ENCODE peak calls at places on chromosomes 1 and 21, in six cellular contexts. One of them, this sample, is unnamed. For H3K4me1 and H3K9me3, the result is how much of the 10 kb centered on the place peaks cover.

GRCh38 chr1:200139661-200140250 is 112.2 kb downstream of the NR5A2 start:
- DNase-seq in K562: peak
- DNase-seq in HCT116: peak
- DNase-seq in hepatocyte: peak
- DNase-seq in fibroblast of lung: peak
- DNase-seq in neural progenitor cell: peak
- DNase-seq in this sample: peak

GRCh38 chr1:219442575-219442974 is 170.3 kb downstream of the ZC3H11B start:
- DNase-seq in K562: no peak
- DNase-seq in neural progenitor cell: no peak
- DNase-seq in fibroblast of lung: peak
- DNase-seq in HCT116: peak
- DNase-seq in hepatocyte: no peak
- DNase-seq in this sample: peak

GRCh38 chr21:44865561-44866280 is 7.8 kb downstream of the PTTG1IP start:
- DNase-seq in neural progenitor cell: no peak
- DNase-seq in K562: no peak
- DNase-seq in HCT116: no peak
- DNase-seq in hepatocyte: peak
- DNase-seq in fibroblast of lung: no peak
- DNase-seq in this sample: no peak

GRCh38 chr1:206935491-206936067 is 10.7 kb downstream of the PIGR start:
- DNase-seq in HCT116: no peak
- DNase-seq in K562: peak
- DNase-seq in neural progenitor cell: peak
- DNase-seq in hepatocyte: peak
- DNase-seq in fibroblast of lung: no peak
- DNase-seq in this sample: peak

GRCh38 chr21:43659136-43660000 is at the start of the genes HSF2BP and RRP1B:
- DNase-seq in neural progenitor cell: peak
- DNase-seq in fibroblast of lung: peak
- DNase-seq in hepatocyte: peak
- DNase-seq in HCT116: peak
- DNase-seq in K562: peak
- DNase-seq in this sample: peak

GRCh38 chr1:51312718-51313117 is 17.6 kb downstream of the TTC39A start:
- DNase-seq in HCT116: no peak
- DNase-seq in fibroblast of lung: no peak
- DNase-seq in neural progenitor cell: no peak
- DNase-seq in K562: no peak
- DNase-seq in hepatocyte: no peak
- DNase-seq in this sample: no peak

GRCh38 chr1:79323240-79324025 is 316.9 kb upstream of the ADGRL4 start:
- DNase-seq in K562: no peak
- DNase-seq in HCT116: peak
- DNase-seq in neural progenitor cell: no peak
- DNase-seq in hepatocyte: peak
- DNase-seq in fibroblast of lung: peak
- DNase-seq in this sample: peak

GRCh38 chr1:114192328-114192727 is 38.7 kb upstream of the SYT6 start:
- DNase-seq in neural progenitor cell: no peak
- DNase-seq in K562: no peak
- DNase-seq in fibroblast of lung: no peak
- DNase-seq in HCT116: no peak
- DNase-seq in hepatocyte: no peak
- DNase-seq in this sample: no peak

GRCh38 chr1:231969078-231969477 is 342.5 kb downstream of the DISC1 start:
- DNase-seq in hepatocyte: no peak
- DNase-seq in fibroblast of lung: no peak
- DNase-seq in neural progenitor cell: no peak
- DNase-seq in K562: no peak
- DNase-seq in HCT116: no peak
- DNase-seq in this sample: no peak

GRCh38 chr1:186474208-186474607 is 13.3 kb upstream of the PDC start:
- DNase-seq in HCT116: no peak
- DNase-seq in hepatocyte: peak
- DNase-seq in fibroblast of lung: peak
- DNase-seq in neural progenitor cell: peak
- DNase-seq in K562: no peak
- DNase-seq in this sample: no peak

GRCh38 chr1:24888971-24889670 is 41.0 kb downstream of the RUNX3 start:
- DNase-seq in fibroblast of lung: peak
- DNase-seq in neural progenitor cell: no peak
- DNase-seq in HCT116: no peak
- DNase-seq in hepatocyte: no peak
- DNase-seq in K562: no peak
- DNase-seq in this sample: peak

GRCh38 chr1:57192256-57192655 is 226.4 kb upstream of the C8B start:
- DNase-seq in neural progenitor cell: peak
- DNase-seq in fibroblast of lung: peak
- DNase-seq in K562: no peak
- DNase-seq in hepatocyte: no peak
- DNase-seq in HCT116: no peak
- DNase-seq in this sample: no peak

GRCh38 chr1:6991271-6991670 is 206.0 kb downstream of the CAMTA1 start:
- DNase-seq in fibroblast of lung: peak
- DNase-seq in hepatocyte: no peak
- DNase-seq in K562: no peak
- DNase-seq in neural progenitor cell: no peak
- DNase-seq in HCT116: peak
- DNase-seq in this sample: peak

GRCh38 chr1:38848069-38848468 is 11.5 kb downstream of the RRAGC start:
- DNase-seq in K562: no peak
- DNase-seq in neural progenitor cell: no peak
- DNase-seq in hepatocyte: no peak
- DNase-seq in HCT116: no peak
- DNase-seq in fibroblast of lung: no peak
- DNase-seq in this sample: no peak

GRCh38 chr1:103211073-103211472 is 102.8 kb upstream of the COL11A1 start:
- DNase-seq in neural progenitor cell: no peak
- DNase-seq in K562: no peak
- DNase-seq in fibroblast of lung: peak
- DNase-seq in hepatocyte: no peak
- DNase-seq in HCT116: no peak
- DNase-seq in this sample: no peak

GRCh38 chr1:45410850-45411509 is 70.7 kb upstream of the MUTYH start:
- DNase-seq in K562: no peak
- DNase-seq in hepatocyte: no peak
- DNase-seq in fibroblast of lung: peak
- DNase-seq in HCT116: no peak
- DNase-seq in neural progenitor cell: no peak
- DNase-seq in this sample: peak

GRCh38 chr1:97270508-97271307 is 549.1 kb downstream of the PTBP2 start:
- DNase-seq in neural progenitor cell: no peak
- DNase-seq in hepatocyte: peak
- DNase-seq in HCT116: no peak
- DNase-seq in fibroblast of lung: peak
- DNase-seq in K562: no peak
- DNase-seq in this sample: no peak

GRCh38 chr1:27341525-27342252 is at the start of gene SYTL1:
- DNase-seq in fibroblast of lung: peak
- DNase-seq in K562: peak
- DNase-seq in hepatocyte: peak
- DNase-seq in HCT116: peak
- DNase-seq in neural progenitor cell: peak
- DNase-seq in this sample: peak

GRCh38 chr1:212366901-212367300 is 47.8 kb downstream of the PACC1 start:
- DNase-seq in fibroblast of lung: peak
- DNase-seq in K562: no peak
- DNase-seq in hepatocyte: no peak
- DNase-seq in HCT116: no peak
- DNase-seq in neural progenitor cell: no peak
- DNase-seq in this sample: peak

DNA sequence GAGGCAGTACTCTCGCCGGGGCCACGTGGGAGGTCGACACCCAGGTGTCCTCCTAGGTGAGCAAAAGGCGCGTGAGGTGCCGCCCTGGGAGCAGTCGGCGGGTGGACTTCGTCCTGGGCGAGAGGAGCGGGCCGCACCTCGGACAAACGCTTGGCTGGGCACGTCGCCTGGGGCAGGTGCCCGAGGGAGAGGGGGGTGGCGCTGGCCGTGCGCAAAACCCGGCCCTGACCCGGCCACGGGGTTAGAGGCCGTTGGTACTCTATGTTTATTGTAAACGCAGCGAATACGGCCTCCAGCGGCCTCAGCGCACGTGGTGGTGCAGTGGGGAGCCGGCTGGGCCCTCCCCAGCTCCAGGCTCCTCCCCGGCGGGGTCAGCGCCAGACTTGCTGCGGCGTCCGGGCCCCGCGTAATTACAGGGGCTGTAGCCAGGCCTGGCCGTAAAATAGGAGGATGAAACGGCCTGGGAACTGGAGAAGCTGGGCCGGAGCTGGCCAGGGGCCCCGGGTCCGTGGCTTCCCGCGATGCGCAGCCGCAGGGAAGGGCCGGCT is 1.7 kb upstream of the EFNA1 start:
- DNase-seq in fibroblast of lung: peak
- DNase-seq in K562: no peak
- DNase-seq in hepatocyte: peak
- DNase-seq in neural progenitor cell: peak
- DNase-seq in HCT116: no peak
- DNase-seq in this sample: peak
- TF ChIP-seq EZH2 in fibroblast of lung: peak
- TF ChIP-seq EZH2 in K562: no peak
- TF ChIP-seq EZH2 in hepatocyte: peak
- TF ChIP-seq EZH2 in neural progenitor cell: peak
- TF ChIP-seq EZH2 in HCT116: no peak
- TF ChIP-seq EZH2 in this sample: no peak

DNA sequence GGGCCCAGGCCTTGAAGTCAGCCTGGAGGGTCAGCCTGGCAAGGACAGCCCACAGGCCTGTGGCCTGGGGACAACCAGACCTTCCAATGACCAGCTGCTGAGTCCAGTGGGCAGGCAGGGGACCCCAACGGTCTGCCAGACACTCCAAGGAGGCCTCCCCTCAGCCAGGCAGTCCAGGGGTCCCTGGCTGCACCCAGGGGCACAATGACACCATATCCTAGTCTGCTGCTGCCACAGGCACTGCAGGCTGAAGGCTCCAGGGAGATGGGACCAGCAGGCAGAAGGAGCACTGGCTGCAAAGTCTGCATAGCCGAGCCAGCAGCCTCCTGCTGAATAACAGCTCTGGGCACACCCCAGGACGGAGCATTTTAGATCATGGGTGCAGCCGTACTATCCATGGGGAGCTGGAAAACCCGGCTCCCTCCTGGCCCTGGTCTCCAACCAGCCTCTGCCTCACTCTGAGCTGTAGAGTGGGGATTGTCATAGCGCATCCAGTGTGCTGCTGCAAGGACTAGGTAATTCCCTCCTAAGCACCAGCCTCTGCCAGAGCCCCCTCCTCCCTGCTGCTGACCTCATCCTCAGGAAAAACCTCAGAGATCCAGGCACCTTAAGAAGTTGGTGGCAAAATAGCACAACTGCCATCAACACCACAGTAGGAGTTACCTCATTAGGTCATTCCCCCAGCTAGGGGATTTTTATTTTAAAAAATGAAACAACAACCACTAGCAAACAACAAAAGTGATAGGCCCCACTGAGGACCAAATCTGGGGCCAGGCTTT is 4.8 kb upstream of the LAPTM5 start:
- DNase-seq in fibroblast of lung: no peak
- DNase-seq in neural progenitor cell: no peak
- DNase-seq in hepatocyte: no peak
- DNase-seq in K562: no peak
- DNase-seq in HCT116: no peak
- DNase-seq in this sample: no peak
- H3K4me1 ChIP-seq in fibroblast of lung: under half
- H3K4me1 ChIP-seq in neural progenitor cell: under half
- H3K4me1 ChIP-seq in hepatocyte: under half
- H3K4me1 ChIP-seq in K562: half or more
- H3K4me1 ChIP-seq in HCT116: under half
- H3K4me1 ChIP-seq in this sample: under half

GRCh38 chr1:247043406-247043805 is 35.2 kb downstream of the ZNF670 start:
- DNase-seq in hepatocyte: no peak
- DNase-seq in neural progenitor cell: no peak
- DNase-seq in K562: no peak
- DNase-seq in HCT116: no peak
- DNase-seq in fibroblast of lung: no peak
- DNase-seq in this sample: no peak

DNA sequence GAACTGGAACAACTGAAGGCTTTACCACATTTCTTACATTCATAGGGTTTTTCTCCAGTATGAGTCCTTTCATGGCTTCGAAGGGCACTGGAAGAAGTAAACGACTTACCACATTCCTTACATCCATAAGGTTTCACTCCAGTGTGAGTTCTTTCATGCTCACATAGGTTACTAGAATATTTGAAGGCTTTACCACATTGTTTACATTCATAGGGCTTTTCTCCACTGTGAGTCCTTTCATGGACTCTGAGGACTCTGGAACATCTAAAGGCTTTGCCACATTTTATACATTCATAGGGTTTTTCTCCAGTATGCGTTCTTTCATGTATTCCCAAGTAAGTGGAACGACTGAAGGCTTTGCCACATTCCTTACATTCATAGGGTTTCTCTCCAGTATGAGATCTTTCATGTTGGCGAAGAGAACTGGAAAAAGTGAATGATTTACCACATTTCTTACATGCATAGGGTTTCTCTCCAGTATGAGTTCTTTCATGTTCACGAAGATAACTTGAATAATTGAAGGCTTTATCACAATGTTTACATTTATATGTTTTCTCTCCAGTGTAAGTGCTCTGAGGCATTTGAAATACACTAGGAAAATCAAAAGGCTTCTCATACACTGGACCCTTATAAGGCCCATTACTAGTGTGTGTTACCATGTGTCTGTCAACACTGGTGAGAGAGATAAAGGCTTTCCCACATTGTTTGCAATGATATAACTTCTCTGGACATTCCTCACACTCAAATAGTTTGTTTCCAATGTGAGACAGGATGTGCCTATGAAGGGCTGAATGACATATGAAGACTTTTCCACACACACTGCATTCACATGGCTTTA is 29.8 kb upstream of the ZNF695 start:
- DNase-seq in K562: no peak
- DNase-seq in HCT116: no peak
- DNase-seq in neural progenitor cell: no peak
- DNase-seq in hepatocyte: no peak
- DNase-seq in fibroblast of lung: no peak
- DNase-seq in this sample: no peak
- H3K9me3 ChIP-seq in K562: under half
- H3K9me3 ChIP-seq in HCT116: under half
- H3K9me3 ChIP-seq in neural progenitor cell: half or more
- H3K9me3 ChIP-seq in hepatocyte: half or more
- H3K9me3 ChIP-seq in fibroblast of lung: under half
- H3K9me3 ChIP-seq in this sample: under half

GRCh38 chr21:26845750-26846035 is 484 bp upstream of the ADAMTS1 start:
- DNase-seq in fibroblast of lung: no peak
- DNase-seq in neural progenitor cell: no peak
- DNase-seq in hepatocyte: no peak
- DNase-seq in HCT116: no peak
- DNase-seq in K562: no peak
- DNase-seq in this sample: no peak

GRCh38 chr21:26845066-26845749 is at the start of gene ADAMTS1:
- DNase-seq in K562: no peak
- DNase-seq in hepatocyte: peak
- DNase-seq in HCT116: no peak
- DNase-seq in fibroblast of lung: peak
- DNase-seq in neural progenitor cell: peak
- DNase-seq in this sample: peak

GRCh38 chr21:26844258-26845065 is 747 bp downstream of the ADAMTS1 start:
- DNase-seq in hepatocyte: peak
- DNase-seq in fibroblast of lung: peak
- DNase-seq in K562: no peak
- DNase-seq in HCT116: no peak
- DNase-seq in neural progenitor cell: peak
- DNase-seq in this sample: peak

GRCh38 chr21:26847951-26848350 is 2.7 kb upstream of the ADAMTS1 start:
- DNase-seq in neural progenitor cell: no peak
- DNase-seq in fibroblast of lung: no peak
- DNase-seq in K562: no peak
- DNase-seq in hepatocyte: no peak
- DNase-seq in HCT116: no peak
- DNase-seq in this sample: no peak

GRCh38 chr21:26846036-26846931 is 1.1 kb upstream of the ADAMTS1 start:
- DNase-seq in K562: no peak
- DNase-seq in hepatocyte: peak
- DNase-seq in fibroblast of lung: peak
- DNase-seq in HCT116: no peak
- DNase-seq in neural progenitor cell: peak
- DNase-seq in this sample: peak
- TF ChIP-seq EZH2 in K562: no peak
- TF ChIP-seq EZH2 in hepatocyte: no peak
- TF ChIP-seq EZH2 in fibroblast of lung: no peak
- TF ChIP-seq EZH2 in HCT116: no peak
- TF ChIP-seq EZH2 in neural progenitor cell: no peak
- TF ChIP-seq EZH2 in this sample: no peak

This sample was measured in GM23248.